ENCODE peak calls at places on chromosomes 12 and 14, in seven cellular contexts. One of them, this sample, is unnamed.

GRCh38 chr12:95484524-95484923 is 10.6 kb downstream of the METAP2 start:
- DNase-seq in tibial artery: no peak
- DNase-seq in CD4-positive, alpha-beta T cell: no peak
- DNase-seq in CD4-positive, alpha-beta memory T cell: no peak
- DNase-seq in heart right ventricle: no peak
- DNase-seq in upper lobe of right lung: no peak
- DNase-seq in pancreas: no peak
- DNase-seq in this sample: no peak

GRCh38 chr12:91331371-91331770 is 148.8 kb upstream of the DCN start:
- DNase-seq in tibial artery: no peak
- DNase-seq in CD4-positive, alpha-beta T cell: no peak
- DNase-seq in pancreas: no peak
- DNase-seq in heart right ventricle: no peak
- DNase-seq in upper lobe of right lung: no peak
- DNase-seq in CD4-positive, alpha-beta memory T cell: no peak
- DNase-seq in this sample: no peak

GRCh38 chr12:32702470-32702869 is 23.4 kb downstream of the DNM1L start:
- DNase-seq in upper lobe of right lung: no peak
- DNase-seq in tibial artery: no peak
- DNase-seq in pancreas: no peak
- DNase-seq in CD4-positive, alpha-beta T cell: no peak
- DNase-seq in CD4-positive, alpha-beta memory T cell: no peak
- DNase-seq in heart right ventricle: no peak
- DNase-seq in this sample: no peak

GRCh38 chr12:1083086-1083887 is 92.3 kb downstream of the ERC1 start:
- DNase-seq in upper lobe of right lung: no peak
- DNase-seq in heart right ventricle: no peak
- DNase-seq in pancreas: no peak
- DNase-seq in CD4-positive, alpha-beta T cell: no peak
- DNase-seq in CD4-positive, alpha-beta memory T cell: no peak
- DNase-seq in tibial artery: no peak
- DNase-seq in this sample: no peak

GRCh38 chr12:124863409-124864325 is at the start of gene SCARB1:
- DNase-seq in CD4-positive, alpha-beta memory T cell: peak
- DNase-seq in tibial artery: peak
- DNase-seq in heart right ventricle: peak
- DNase-seq in CD4-positive, alpha-beta T cell: peak
- DNase-seq in upper lobe of right lung: peak
- DNase-seq in pancreas: peak
- DNase-seq in this sample: peak

GRCh38 chr14:93033983-93034670 is 81.6 kb downstream of the ITPK1 start:
- DNase-seq in upper lobe of right lung: no peak
- DNase-seq in heart right ventricle: no peak
- DNase-seq in CD4-positive, alpha-beta memory T cell: peak
- DNase-seq in CD4-positive, alpha-beta T cell: peak
- DNase-seq in pancreas: no peak
- DNase-seq in tibial artery: no peak
- DNase-seq in this sample: no peak

GRCh38 chr12:64064240-64064639 is 157.9 kb downstream of the KICS2 start:
- DNase-seq in pancreas: no peak
- DNase-seq in heart right ventricle: no peak
- DNase-seq in upper lobe of right lung: no peak
- DNase-seq in tibial artery: no peak
- DNase-seq in CD4-positive, alpha-beta T cell: no peak
- DNase-seq in CD4-positive, alpha-beta memory T cell: no peak
- DNase-seq in this sample: no peak

GRCh38 chr12:108734200-108734906 is 3.0 kb upstream of the CORO1C start:
- DNase-seq in heart right ventricle: no peak
- DNase-seq in CD4-positive, alpha-beta memory T cell: no peak
- DNase-seq in tibial artery: peak
- DNase-seq in upper lobe of right lung: no peak
- DNase-seq in CD4-positive, alpha-beta T cell: no peak
- DNase-seq in pancreas: peak
- DNase-seq in this sample: no peak

GRCh38 chr14:68585690-68586089 is 207.2 kb downstream of the ZFP36L1 start:
- DNase-seq in CD4-positive, alpha-beta memory T cell: no peak
- DNase-seq in upper lobe of right lung: no peak
- DNase-seq in pancreas: no peak
- DNase-seq in heart right ventricle: no peak
- DNase-seq in CD4-positive, alpha-beta T cell: no peak
- DNase-seq in tibial artery: no peak
- DNase-seq in this sample: peak

GRCh38 chr14:93496856-93497255 is 66.1 kb downstream of the UNC79 start:
- DNase-seq in heart right ventricle: no peak
- DNase-seq in CD4-positive, alpha-beta T cell: no peak
- DNase-seq in pancreas: no peak
- DNase-seq in tibial artery: no peak
- DNase-seq in upper lobe of right lung: no peak
- DNase-seq in CD4-positive, alpha-beta memory T cell: no peak
- DNase-seq in this sample: no peak

GRCh38 chr14:33842299-33842698 is 108.6 kb downstream of the EGLN3 start:
- DNase-seq in pancreas: no peak
- DNase-seq in tibial artery: no peak
- DNase-seq in CD4-positive, alpha-beta memory T cell: no peak
- DNase-seq in upper lobe of right lung: no peak
- DNase-seq in CD4-positive, alpha-beta T cell: no peak
- DNase-seq in heart right ventricle: no peak
- DNase-seq in this sample: no peak

GRCh38 chr12:94560416-94561221 is 89.7 kb downstream of the TMCC3 start:
- DNase-seq in heart right ventricle: no peak
- DNase-seq in tibial artery: no peak
- DNase-seq in CD4-positive, alpha-beta T cell: no peak
- DNase-seq in pancreas: no peak
- DNase-seq in upper lobe of right lung: no peak
- DNase-seq in CD4-positive, alpha-beta memory T cell: no peak
- DNase-seq in this sample: no peak

GRCh38 chr12:79547735-79548347 is 142.9 kb downstream of the PAWR start:
- DNase-seq in pancreas: no peak
- DNase-seq in tibial artery: no peak
- DNase-seq in CD4-positive, alpha-beta memory T cell: no peak
- DNase-seq in upper lobe of right lung: no peak
- DNase-seq in CD4-positive, alpha-beta T cell: no peak
- DNase-seq in heart right ventricle: no peak
- DNase-seq in this sample: no peak
- H3K27ac ChIP-seq in pancreas: peak
- H3K27ac ChIP-seq in tibial artery: peak
- H3K27ac ChIP-seq in CD4-positive, alpha-beta memory T cell: no peak
- H3K27ac ChIP-seq in upper lobe of right lung: peak
- H3K27ac ChIP-seq in CD4-positive, alpha-beta T cell: no peak
- H3K27ac ChIP-seq in heart right ventricle: no peak
- H3K27ac ChIP-seq in this sample: peak

GRCh38 chr14:38964630-38965029 is 138.4 kb downstream of the SEC23A start:
- DNase-seq in heart right ventricle: no peak
- DNase-seq in CD4-positive, alpha-beta T cell: no peak
- DNase-seq in tibial artery: no peak
- DNase-seq in pancreas: no peak
- DNase-seq in upper lobe of right lung: no peak
- DNase-seq in CD4-positive, alpha-beta memory T cell: no peak
- DNase-seq in this sample: no peak
- H3K27ac ChIP-seq in heart right ventricle: no peak
- H3K27ac ChIP-seq in CD4-positive, alpha-beta T cell: no peak
- H3K27ac ChIP-seq in tibial artery: no peak
- H3K27ac ChIP-seq in pancreas: no peak
- H3K27ac ChIP-seq in upper lobe of right lung: no peak
- H3K27ac ChIP-seq in CD4-positive, alpha-beta memory T cell: no peak
- H3K27ac ChIP-seq in this sample: no peak

GRCh38 chr12:92701441-92701840 is 1.3 kb upstream of the PLEKHG7 start:
- DNase-seq in tibial artery: no peak
- DNase-seq in CD4-positive, alpha-beta memory T cell: no peak
- DNase-seq in CD4-positive, alpha-beta T cell: no peak
- DNase-seq in upper lobe of right lung: no peak
- DNase-seq in heart right ventricle: no peak
- DNase-seq in pancreas: no peak
- DNase-seq in this sample: no peak

GRCh38 chr12:92695056-92695455 is 7.7 kb upstream of the PLEKHG7 start:
- DNase-seq in CD4-positive, alpha-beta memory T cell: no peak
- DNase-seq in tibial artery: no peak
- DNase-seq in CD4-positive, alpha-beta T cell: no peak
- DNase-seq in pancreas: no peak
- DNase-seq in heart right ventricle: no peak
- DNase-seq in upper lobe of right lung: no peak
- DNase-seq in this sample: no peak

GRCh38 chr12:92698466-92698865 is 4.3 kb upstream of the PLEKHG7 start:
- DNase-seq in pancreas: no peak
- DNase-seq in upper lobe of right lung: no peak
- DNase-seq in CD4-positive, alpha-beta memory T cell: no peak
- DNase-seq in tibial artery: no peak
- DNase-seq in CD4-positive, alpha-beta T cell: no peak
- DNase-seq in heart right ventricle: no peak
- DNase-seq in this sample: no peak

GRCh38 chr12:92695577-92695976 is 7.2 kb upstream of the PLEKHG7 start:
- DNase-seq in upper lobe of right lung: no peak
- DNase-seq in heart right ventricle: no peak
- DNase-seq in tibial artery: no peak
- DNase-seq in CD4-positive, alpha-beta T cell: no peak
- DNase-seq in CD4-positive, alpha-beta memory T cell: no peak
- DNase-seq in pancreas: no peak
- DNase-seq in this sample: no peak

GRCh38 chr12:92696240-92696639 is 6.5 kb upstream of the PLEKHG7 start:
- DNase-seq in upper lobe of right lung: no peak
- DNase-seq in pancreas: no peak
- DNase-seq in CD4-positive, alpha-beta T cell: no peak
- DNase-seq in heart right ventricle: peak
- DNase-seq in CD4-positive, alpha-beta memory T cell: no peak
- DNase-seq in tibial artery: peak
- DNase-seq in this sample: no peak
- H3K27ac ChIP-seq in upper lobe of right lung: peak
- H3K27ac ChIP-seq in pancreas: no peak
- H3K27ac ChIP-seq in CD4-positive, alpha-beta T cell: no peak
- H3K27ac ChIP-seq in heart right ventricle: no peak
- H3K27ac ChIP-seq in CD4-positive, alpha-beta memory T cell: no peak
- H3K27ac ChIP-seq in tibial artery: no peak
- H3K27ac ChIP-seq in this sample: no peak

GRCh38 chr12:47805417-47805816 is 14.3 kb downstream of the HDAC7 start:
- DNase-seq in CD4-positive, alpha-beta memory T cell: no peak
- DNase-seq in pancreas: no peak
- DNase-seq in CD4-positive, alpha-beta T cell: no peak
- DNase-seq in upper lobe of right lung: no peak
- DNase-seq in heart right ventricle: peak
- DNase-seq in tibial artery: peak
- DNase-seq in this sample: no peak
- H3K27ac ChIP-seq in CD4-positive, alpha-beta memory T cell: no peak
- H3K27ac ChIP-seq in pancreas: no peak
- H3K27ac ChIP-seq in CD4-positive, alpha-beta T cell: peak
- H3K27ac ChIP-seq in upper lobe of right lung: peak
- H3K27ac ChIP-seq in heart right ventricle: peak
- H3K27ac ChIP-seq in tibial artery: peak
- H3K27ac ChIP-seq in this sample: peak

DNA sequence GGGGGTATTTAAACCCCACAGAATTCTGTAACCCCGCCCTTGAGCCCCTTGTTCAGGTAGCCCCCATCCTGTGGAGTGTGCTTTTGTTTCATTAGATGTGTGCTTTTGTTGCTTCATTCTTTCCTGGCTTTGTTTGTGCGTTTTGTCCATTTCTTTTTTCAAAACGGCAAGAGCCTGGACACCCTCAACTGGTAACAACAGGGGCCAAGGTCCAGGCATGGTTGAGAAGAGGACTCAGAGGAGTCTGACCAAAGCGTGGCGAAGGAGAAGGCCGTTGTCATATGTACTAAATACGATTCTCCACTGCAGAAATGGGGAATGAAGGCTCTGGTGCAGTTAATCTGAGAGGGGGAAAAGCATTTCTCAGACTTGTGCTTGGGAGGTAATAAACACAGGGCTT is 46.0 kb upstream of the GNPNAT1 start:
- DNase-seq in upper lobe of right lung: no peak
- DNase-seq in CD4-positive, alpha-beta memory T cell: no peak
- DNase-seq in heart right ventricle: no peak
- DNase-seq in CD4-positive, alpha-beta T cell: no peak
- DNase-seq in pancreas: no peak
- DNase-seq in tibial artery: no peak
- DNase-seq in this sample: no peak
- H3K27ac ChIP-seq in upper lobe of right lung: no peak
- H3K27ac ChIP-seq in CD4-positive, alpha-beta memory T cell: no peak
- H3K27ac ChIP-seq in heart right ventricle: no peak
- H3K27ac ChIP-seq in CD4-positive, alpha-beta T cell: no peak
- H3K27ac ChIP-seq in pancreas: no peak
- H3K27ac ChIP-seq in tibial artery: no peak
- H3K27ac ChIP-seq in this sample: no peak

GRCh38 chr14:72590577-72590976 is 303.3 kb downstream of the DPF3 start:
- DNase-seq in heart right ventricle: no peak
- DNase-seq in CD4-positive, alpha-beta memory T cell: peak
- DNase-seq in upper lobe of right lung: no peak
- DNase-seq in pancreas: no peak
- DNase-seq in CD4-positive, alpha-beta T cell: no peak
- DNase-seq in tibial artery: no peak
- DNase-seq in this sample: no peak

GRCh38 chr14:72595152-72595551 is 298.7 kb downstream of the DPF3 start:
- DNase-seq in CD4-positive, alpha-beta memory T cell: no peak
- DNase-seq in pancreas: no peak
- DNase-seq in CD4-positive, alpha-beta T cell: no peak
- DNase-seq in upper lobe of right lung: no peak
- DNase-seq in heart right ventricle: no peak
- DNase-seq in tibial artery: no peak
- DNase-seq in this sample: no peak

GRCh38 chr14:72591401-72591800 is 302.5 kb downstream of the DPF3 start:
- DNase-seq in tibial artery: no peak
- DNase-seq in upper lobe of right lung: no peak
- DNase-seq in CD4-positive, alpha-beta memory T cell: no peak
- DNase-seq in heart right ventricle: no peak
- DNase-seq in pancreas: no peak
- DNase-seq in CD4-positive, alpha-beta T cell: no peak
- DNase-seq in this sample: no peak

GRCh38 chr14:72597834-72598233 is 296.1 kb downstream of the DPF3 start:
- DNase-seq in pancreas: no peak
- DNase-seq in heart right ventricle: no peak
- DNase-seq in CD4-positive, alpha-beta T cell: no peak
- DNase-seq in upper lobe of right lung: no peak
- DNase-seq in tibial artery: no peak
- DNase-seq in CD4-positive, alpha-beta memory T cell: no peak
- DNase-seq in this sample: no peak

DNA sequence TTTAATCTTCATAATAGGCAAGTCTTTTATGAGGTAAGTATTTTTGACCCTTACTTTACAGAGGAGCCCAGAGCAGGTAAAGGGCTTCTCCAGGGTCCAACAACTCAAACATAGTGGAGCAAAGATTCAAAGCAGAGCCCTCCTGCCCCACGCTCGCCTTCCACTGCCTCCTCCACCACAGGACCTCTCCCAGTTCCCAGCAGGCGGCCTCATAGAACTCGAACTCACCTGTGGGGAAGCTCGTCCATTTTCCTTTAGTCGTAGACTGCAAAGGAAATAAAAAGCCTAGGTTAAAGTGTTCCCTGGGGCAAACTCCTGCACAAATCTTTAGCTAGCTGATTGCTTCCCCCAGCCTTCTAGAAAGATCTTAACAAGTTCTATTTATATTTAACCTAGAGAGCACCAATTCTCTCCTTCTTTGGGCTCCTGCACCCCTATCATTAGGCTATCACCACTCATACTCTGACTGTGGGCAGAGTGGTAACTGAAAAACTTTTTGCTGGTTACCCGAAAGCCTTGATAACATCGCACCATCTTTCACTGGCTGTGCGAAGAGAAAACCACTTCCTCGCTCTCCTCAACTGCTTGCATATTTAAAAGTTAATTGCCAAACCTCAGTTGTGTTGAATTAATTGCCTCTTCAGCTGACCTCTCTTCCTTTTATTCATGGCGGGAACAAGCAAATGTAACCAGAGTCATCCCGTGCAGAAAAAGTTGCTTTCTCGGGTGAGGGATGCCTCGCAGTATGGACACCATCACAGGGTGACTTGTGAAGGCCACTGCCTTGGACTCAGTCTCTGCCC is 299.6 kb downstream of the DPF3 start:
- DNase-seq in pancreas: no peak
- DNase-seq in CD4-positive, alpha-beta T cell: no peak
- DNase-seq in CD4-positive, alpha-beta memory T cell: peak
- DNase-seq in heart right ventricle: no peak
- DNase-seq in upper lobe of right lung: no peak
- DNase-seq in tibial artery: no peak
- DNase-seq in this sample: no peak
- H3K27ac ChIP-seq in pancreas: no peak
- H3K27ac ChIP-seq in CD4-positive, alpha-beta T cell: no peak
- H3K27ac ChIP-seq in CD4-positive, alpha-beta memory T cell: no peak
- H3K27ac ChIP-seq in heart right ventricle: no peak
- H3K27ac ChIP-seq in upper lobe of right lung: no peak
- H3K27ac ChIP-seq in tibial artery: no peak
- H3K27ac ChIP-seq in this sample: no peak